ENCODE peak calls at places on chromosome 22, in eight cellular contexts. D is CD8-positive, alpha-beta T cell; S is sigmoid colon; A is RWPE1; Y is GM23338; T is K562; H is pancreas; K is cardiac muscle cell. W is an unnamed sample.

GRCh38 chr22:43013355-43014061 is 1.4 kb downstream of the PACSIN2 start:
- DNase-seq in D (no peak), S (no peak), A (no peak), Y (no peak), T (no peak), H (no peak), K (no peak), W (no peak)

GRCh38 chr22:50151571-50152537 is 18.7 kb upstream of the PANX2 start:
- DNase-seq in D (no peak), S (no peak), A (no peak), Y (peak), T (no peak), H (no peak), K (no peak), W (peak)

GRCh38 chr22:49623715-49624114 is 204.0 kb downstream of the BRD1 start:
- DNase-seq in D (no peak), S (no peak), A (no peak), Y (no peak), T (no peak), H (peak), K (no peak), W (no peak)

GRCh38 chr22:48959496-48959895 is 868.2 kb downstream of the BRD1 start:
- DNase-seq in D (no peak), S (no peak), A (no peak), Y (no peak), T (no peak), H (peak), K (no peak), W (peak)

GRCh38 chr22:44914026-44914721 is 95.6 kb downstream of the PHF21B start:
- DNase-seq in D (no peak), S (peak), A (no peak), Y (no peak), T (no peak), H (peak), K (no peak), W (peak)

GRCh38 chr22:39994566-39995345 is at the start of gene FAM83F:
- DNase-seq in D (no peak), S (no peak), A (peak), Y (peak), T (peak), H (peak), K (no peak), W (no peak)

GRCh38 chr22:26264162-26264561 is 94.9 kb downstream of the SEZ6L start:
- DNase-seq in D (no peak), S (no peak), A (no peak), Y (no peak), T (no peak), H (no peak), K (no peak), W (no peak)

GRCh38 chr22:20741634-20742581 is 32.0 kb upstream of the SERPIND1 start:
- DNase-seq in D (peak), S (no peak), A (peak), Y (peak), T (peak), H (no peak), K (peak), W (no peak)

GRCh38 chr22:50528682-50529415 is 963 bp downstream of the TYMP start:
- DNase-seq in D (peak), S (no peak), A (no peak), Y (peak), T (no peak), H (peak), K (no peak), W (peak)

GRCh38 chr22:46998346-46998745 is 235.9 kb downstream of the TBC1D22A start:
- DNase-seq in D (no peak), S (peak), A (no peak), Y (no peak), T (no peak), H (no peak), K (no peak), W (no peak)

GRCh38 chr22:44625981-44626687 is 75.9 kb upstream of the PRR5 start:
- DNase-seq in D (peak), S (peak), A (peak), Y (peak), T (peak), H (peak), K (peak), W (no peak)

GRCh38 chr22:36467042-36467810 is 14.2 kb downstream of the TXN2 start:
- DNase-seq in D (no peak), S (peak), A (no peak), Y (no peak), T (no peak), H (no peak), K (peak), W (no peak)

GRCh38 chr22:20965888-20966855 is 883 bp upstream of the AIFM3 start:
- DNase-seq in D (no peak), S (no peak), A (no peak), Y (no peak), T (no peak), H (no peak), K (no peak), W (no peak)

GRCh38 chr22:48639896-48640732 is 1187.6 kb downstream of the BRD1 start:
- DNase-seq in D (peak), S (no peak), A (no peak), Y (no peak), T (no peak), H (no peak), K (no peak), W (no peak)

GRCh38 chr22:44862981-44863860 is 110.8 kb downstream of the ARHGAP8 start:
- DNase-seq in D (no peak), S (no peak), A (no peak), Y (peak), T (peak), H (no peak), K (no peak), W (no peak)

GRCh38 chr22:41857160-41857859 is 24.4 kb downstream of the SREBF2 start:
- DNase-seq in D (peak), S (no peak), A (peak), Y (peak), T (peak), H (no peak), K (peak), W (no peak)

GRCh38 chr22:50190182-50190951 is 4.7 kb downstream of the TRABD start:
- DNase-seq in D (peak), S (peak), A (peak), Y (peak), T (peak), H (peak), K (peak), W (no peak)

GRCh38 chr22:22086501-22087158 is 104.0 kb upstream of the TOP3B start:
- DNase-seq in D (no peak), S (no peak), A (no peak), Y (no peak), T (no peak), H (no peak), K (no peak), W (no peak)

GRCh38 chr22:26041931-26042330 is 127.3 kb upstream of the SEZ6L start:
- DNase-seq in D (no peak), S (no peak), A (no peak), Y (no peak), T (no peak), H (no peak), K (no peak), W (no peak)

GRCh38 chr22:41445171-41446056 is 1.2 kb downstream of the TOB2 start:
- DNase-seq in D (peak), S (peak), A (no peak), Y (peak), T (no peak), H (no peak), K (peak), W (no peak)

GRCh38 chr22:33625959-33626358 is 294.3 kb downstream of the LARGE1 start:
- DNase-seq in D (no peak), S (no peak), A (no peak), Y (no peak), T (no peak), H (no peak), K (no peak), W (no peak)

GRCh38 chr22:48918585-48919186 is 909.0 kb downstream of the BRD1 start:
- DNase-seq in D (no peak), S (peak), A (no peak), Y (no peak), T (no peak), H (no peak), K (no peak), W (no peak)

GRCh38 chr22:50308986-50309600 is 1.6 kb upstream of the PLXNB2 start:
- DNase-seq in D (no peak), S (no peak), A (no peak), Y (no peak), T (no peak), H (peak), K (no peak), W (no peak)

GRCh38 chr22:26792522-26792921 is 135.1 kb downstream of the MIAT start:
- DNase-seq in D (no peak), S (no peak), A (no peak), Y (no peak), T (no peak), H (no peak), K (no peak), W (no peak)

GRCh38 chr22:49936973-49937757 is 18.7 kb downstream of the CRELD2 start:
- DNase-seq in D (no peak), S (no peak), A (no peak), Y (no peak), T (no peak), H (no peak), K (peak), W (no peak)

GRCh38 chr22:35539910-35540599 is 576 bp upstream of the RASD2 start:
- DNase-seq in D (peak), S (peak), A (peak), Y (peak), T (peak), H (peak), K (peak), W (no peak)

GRCh38 chr22:37275622-37276021 is 6.7 kb upstream of the CYTH4 start:
- DNase-seq in D (no peak), S (no peak), A (no peak), Y (no peak), T (no peak), H (no peak), K (no peak), W (no peak)

GRCh38 chr22:49536571-49537131 is 291.0 kb downstream of the BRD1 start:
- DNase-seq in D (no peak), S (peak), A (no peak), Y (no peak), T (no peak), H (no peak), K (no peak), W (no peak)

GRCh38 chr22:26805131-26805530 is 147.7 kb downstream of the MIAT start:
- DNase-seq in D (no peak), S (no peak), A (peak), Y (no peak), T (no peak), H (no peak), K (no peak), W (no peak)

GRCh38 chr22:21657361-21658118 is 8.3 kb upstream of the PPIL2 start:
- DNase-seq in D (peak), S (no peak), A (peak), Y (peak), T (peak), H (peak), K (peak), W (no peak)

GRCh38 chr22:43921361-43921760 is 2.2 kb upstream of the PNPLA3 start:
- DNase-seq in D (no peak), S (no peak), A (no peak), Y (no peak), T (no peak), H (no peak), K (no peak), W (no peak)

GRCh38 chr22:43798492-43798891 is 13.6 kb downstream of the EFCAB6 start:
- DNase-seq in D (no peak), S (no peak), A (no peak), Y (no peak), T (no peak), H (no peak), K (no peak), W (no peak)

GRCh38 chr22:46092011-46092410 is 58.3 kb upstream of the PPARA start:
- DNase-seq in D (no peak), S (no peak), A (no peak), Y (no peak), T (no peak), H (peak), K (no peak), W (no peak)

GRCh38 chr22:30423296-30423958 is 2.1 kb upstream of the MTFP1 start:
- DNase-seq in D (peak), S (peak), A (peak), Y (peak), T (peak), H (peak), K (peak), W (no peak)
- TF ChIP-seq CTCF in D (no peak), S (no peak), A (no peak), Y (no peak), T (no peak), H (no peak), K (peak), W (no peak)

GRCh38 chr22:30439836-30440235 is 14.3 kb downstream of the MTFP1 start:
- DNase-seq in D (no peak), S (no peak), A (no peak), Y (no peak), T (no peak), H (no peak), K (no peak), W (no peak)

GRCh38 chr22:30444632-30445437 is 19.3 kb downstream of the MTFP1 start:
- DNase-seq in D (peak), S (no peak), A (peak), Y (peak), T (peak), H (no peak), K (peak), W (no peak)

GRCh38 chr22:30441088-30441487 is 15.5 kb downstream of the MTFP1 start:
- DNase-seq in D (no peak), S (no peak), A (no peak), Y (no peak), T (no peak), H (no peak), K (no peak), W (no peak)

GRCh38 chr22:30445438-30445936 is 19.9 kb downstream of the MTFP1 start:
- DNase-seq in D (no peak), S (no peak), A (no peak), Y (no peak), T (no peak), H (no peak), K (no peak), W (no peak)
- TF ChIP-seq CTCF in D (no peak), S (no peak), A (peak), Y (no peak), T (no peak), H (no peak), K (no peak), W (no peak)

GRCh38 chr22:19494001-19494560 is 14.4 kb downstream of the CDC45 start:
- DNase-seq in D (no peak), S (no peak), A (no peak), Y (no peak), T (no peak), H (no peak), K (no peak), W (no peak)

GRCh38 chr22:19497245-19497644 is 17.5 kb downstream of the CDC45 start:
- DNase-seq in D (no peak), S (no peak), A (no peak), Y (no peak), T (peak), H (no peak), K (no peak), W (no peak)

GRCh38 chr22:19494676-19495173 is 15.0 kb downstream of the CDC45 start:
- DNase-seq in D (no peak), S (no peak), A (no peak), Y (no peak), T (no peak), H (no peak), K (no peak), W (no peak)

GRCh38 chr22:19496324-19496630 is 16.6 kb downstream of the CDC45 start:
- DNase-seq in D (no peak), S (no peak), A (no peak), Y (no peak), T (no peak), H (no peak), K (no peak), W (no peak)

GRCh38 chr22:19495562-19496323 is 16.0 kb downstream of the CDC45 start:
- DNase-seq in D (no peak), S (no peak), A (no peak), Y (peak), T (no peak), H (no peak), K (no peak), W (no peak)
- TF ChIP-seq CTCF in D (no peak), S (no peak), A (no peak), Y (peak), T (peak), H (no peak), K (peak), W (no peak)

GRCh38 chr22:29811377-29811776 is 26.7 kb downstream of the ASCC2 start:
- DNase-seq in D (no peak), S (no peak), A (no peak), Y (no peak), T (no peak), H (no peak), K (no peak), W (no peak)
- TF ChIP-seq CTCF in D (no peak), S (no peak), A (no peak), Y (no peak), T (no peak), H (no peak), K (no peak), W (no peak)

GRCh38 chr22:28174509-28174908 is 255.5 kb upstream of the PITPNB start:
- DNase-seq in D (no peak), S (no peak), A (no peak), Y (no peak), T (no peak), H (no peak), K (no peak), W (no peak)

GRCh38 chr22:28172948-28173360 is 253.9 kb upstream of the PITPNB start:
- DNase-seq in D (no peak), S (no peak), A (peak), Y (no peak), T (no peak), H (no peak), K (no peak), W (no peak)

GRCh38 chr22:28179392-28179791 is 260.3 kb upstream of the PITPNB start:
- DNase-seq in D (no peak), S (no peak), A (no peak), Y (no peak), T (no peak), H (no peak), K (no peak), W (no peak)

GRCh38 chr22:28171713-28172112 is 252.7 kb upstream of the PITPNB start:
- DNase-seq in D (no peak), S (no peak), A (no peak), Y (no peak), T (no peak), H (no peak), K (no peak), W (no peak)

DNA sequence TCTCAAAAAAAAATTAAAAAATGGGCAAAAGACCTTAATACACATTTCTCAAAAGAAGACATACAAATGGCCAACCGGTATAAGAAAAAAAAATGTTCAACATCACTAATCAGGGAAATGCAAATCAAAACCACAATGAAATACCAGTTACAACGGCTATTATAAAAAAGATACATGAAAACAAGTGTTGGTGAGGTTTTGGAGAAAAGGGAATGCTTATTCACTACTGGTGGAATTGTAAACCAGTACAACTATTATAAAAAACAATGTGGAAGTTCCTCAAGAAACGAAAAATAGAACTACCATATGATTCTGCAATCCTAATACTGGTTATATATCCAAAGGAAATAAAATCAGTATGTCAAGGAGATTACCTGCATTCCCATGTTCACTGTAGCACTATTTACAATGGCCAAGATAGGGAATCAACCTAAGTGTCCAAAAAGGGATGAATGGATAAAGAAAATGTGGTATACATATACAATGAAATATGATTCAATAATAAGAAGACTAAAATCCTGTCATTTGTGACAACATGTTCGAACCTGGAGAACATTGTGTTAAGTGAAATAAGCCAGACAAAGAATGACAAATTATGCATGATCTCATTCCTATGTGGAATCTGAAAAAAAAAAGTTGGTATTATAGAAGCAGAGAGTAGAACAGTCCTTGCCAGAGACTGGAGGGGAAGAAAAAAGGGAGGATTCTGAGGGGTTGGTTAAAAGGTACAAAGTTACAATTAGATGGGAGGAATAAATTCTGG is 256.9 kb upstream of the PITPNB start:
- DNase-seq in D (no peak), S (no peak), A (no peak), Y (no peak), T (no peak), H (no peak), K (no peak), W (no peak)
- TF ChIP-seq CTCF in D (no peak), S (no peak), A (no peak), Y (no peak), T (no peak), H (no peak), K (no peak), W (no peak)